ENCODE peak calls at places on chromosome 3, in five cellular contexts. V, X, L, U and J are unnamed samples.

GRCh38 chr3:109952924-109953323 is 615.6 kb upstream of the DPPA4 start:
- DNase-seq in L (no peak), X (no peak), V (no peak), U (no peak), J (no peak)

GRCh38 chr3:46359748-46360509 is 6.0 kb downstream of the CCR2 start:
- DNase-seq in X (no peak), U (peak), L (no peak), V (no peak), J (no peak)

GRCh38 chr3:46269556-46269955 is 27.3 kb downstream of the CCR3 start:
- DNase-seq in X (no peak), V (no peak), L (no peak), U (no peak), J (no peak)

GRCh38 chr3:132087356-132087755 is 52.5 kb upstream of the CPNE4 start:
- DNase-seq in U (no peak), X (no peak), V (no peak), L (no peak), J (no peak)

GRCh38 chr3:195467641-195468390 is 25.0 kb upstream of the ACAP2 start:
- DNase-seq in X (no peak), U (no peak), L (no peak), V (no peak), J (no peak)

GRCh38 chr3:33645060-33645841 is 72.8 kb downstream of the CLASP2 start:
- DNase-seq in L (no peak), X (no peak), U (no peak), V (no peak), J (no peak)

GRCh38 chr3:112593258-112593657 is 31.4 kb downstream of the SLC35A5 start:
- DNase-seq in L (no peak), U (no peak), X (no peak), V (no peak), J (no peak)

GRCh38 chr3:60017631-60018030 is 967.8 kb upstream of the CFAP20DC start:
- DNase-seq in V (no peak), U (peak), X (no peak), L (no peak), J (no peak)

GRCh38 chr3:106299300-106300098 is 430.7 kb upstream of the CBLB start:
- DNase-seq in U (peak), L (no peak), X (no peak), V (no peak), J (no peak)

GRCh38 chr3:58392191-58392590 is 41.4 kb downstream of the PDHB start:
- DNase-seq in L (no peak), X (no peak), U (no peak), V (no peak), J (no peak)

GRCh38 chr3:66472313-66473134 is 28.3 kb downstream of the LRIG1 start:
- DNase-seq in V (no peak), U (peak), X (no peak), L (peak), J (no peak)

GRCh38 chr3:102471001-102471400 is 36.2 kb downstream of the ZPLD1 start:
- DNase-seq in X (peak), V (no peak), U (no peak), L (no peak), J (no peak)

GRCh38 chr3:107668963-107669362 is 146.2 kb downstream of the BBX start:
- DNase-seq in X (no peak), L (no peak), U (no peak), V (no peak), J (no peak)

GRCh38 chr3:13836658-13837587 is 42.9 kb downstream of the WNT7A start:
- DNase-seq in U (no peak), V (no peak), L (no peak), X (no peak), J (no peak)

GRCh38 chr3:184816654-184817053 is 4.7 kb downstream of the VPS8 start:
- DNase-seq in U (no peak), L (no peak), V (no peak), X (no peak), J (no peak)

GRCh38 chr3:143358793-143359491 is 239.4 kb downstream of the CHST2 start:
- DNase-seq in V (no peak), U (no peak), X (no peak), L (no peak), J (no peak)

GRCh38 chr3:151468284-151468917 is 7.5 kb upstream of the IGSF10 start:
- DNase-seq in L (peak), V (peak), U (no peak), X (peak), J (no peak)

GRCh38 chr3:64445318-64446300 is 220.3 kb upstream of the PRICKLE2 start:
- DNase-seq in L (peak), X (peak), V (no peak), U (no peak), J (no peak)

GRCh38 chr3:44241706-44242105 is at the start of gene TOPAZ1:
- DNase-seq in V (no peak), X (no peak), U (no peak), L (no peak), J (peak)
- H3K4me3 ChIP-seq in V (no peak), X (no peak), U (no peak), L (no peak), J (no peak)

GRCh38 chr3:179670311-179670710 is 17.5 kb downstream of the USP13 start:
- DNase-seq in L (no peak), V (no peak), U (no peak), X (peak), J (no peak)

GRCh38 chr3:179672918-179673317 is 20.1 kb downstream of the USP13 start:
- DNase-seq in X (no peak), L (no peak), V (no peak), U (no peak), J (no peak)

GRCh38 chr3:179673522-179673921 is 20.7 kb downstream of the USP13 start:
- DNase-seq in X (no peak), V (no peak), L (no peak), U (no peak), J (no peak)

GRCh38 chr3:179671709-179672337 is 19.0 kb downstream of the USP13 start:
- DNase-seq in V (no peak), X (no peak), U (no peak), L (no peak), J (no peak)

GRCh38 chr3:179671309-179671708 is 18.5 kb downstream of the USP13 start:
- DNase-seq in L (no peak), U (no peak), V (no peak), X (no peak), J (no peak)
- H3K27ac ChIP-seq in L (no peak), U (no peak), V (no peak), X (no peak), J (no peak)

DNA sequence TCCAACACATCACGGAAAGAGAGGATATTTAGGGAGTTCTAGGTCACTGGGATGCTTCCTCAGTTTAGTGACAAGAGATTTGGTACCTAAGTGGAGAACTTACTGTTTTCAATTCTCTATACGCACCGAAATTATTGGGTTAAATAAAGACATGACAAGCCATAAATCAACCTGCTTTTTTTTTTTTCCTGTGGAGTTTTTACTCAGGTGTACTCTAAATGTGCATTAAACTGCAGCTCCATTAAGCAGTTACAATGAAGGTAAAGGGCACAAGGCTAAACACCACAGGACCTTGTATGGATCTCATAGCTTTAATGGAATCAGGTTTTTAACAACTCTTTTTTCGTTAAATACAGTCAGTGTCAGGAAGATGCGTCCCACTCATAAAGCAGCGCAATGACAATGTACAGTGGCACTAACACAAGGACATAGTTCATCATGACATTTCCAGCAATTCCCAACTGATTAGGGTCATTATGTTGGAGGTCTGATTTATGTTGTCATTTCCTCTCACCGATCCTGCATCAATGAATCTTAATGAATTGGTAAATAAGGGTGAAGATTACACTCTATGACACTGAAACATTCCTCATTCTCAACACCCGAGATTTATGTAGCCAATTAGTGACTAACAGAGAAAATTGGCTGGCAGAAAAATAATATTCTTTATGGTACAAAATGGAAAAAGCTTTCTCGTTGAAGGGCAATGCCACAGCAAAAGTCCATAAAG is 355.2 kb downstream of the FOXP1 start:
- DNase-seq in X (no peak), U (no peak), L (no peak), V (no peak), J (no peak)
- TF ChIP-seq EP300 in X (no peak), U (no peak), L (no peak), V (no peak), J (no peak)

GRCh38 chr3:194296448-194296831 is 54.7 kb downstream of the CPN2 start:
- DNase-seq in V (no peak), U (no peak), L (no peak), X (no peak), J (peak)
- H3K4me3 ChIP-seq in V (no peak), U (no peak), L (no peak), X (no peak), J (peak)